ENCODE peak calls at places on chromosome 2, in nine cellular contexts. O, G, M, D, T, X, W, J and V are unnamed samples.

GRCh38 chr2:120949027-120949956 is 213.6 kb downstream of the GLI2 start:
- DNase-seq in O (no peak), G (no peak), M (no peak), D (no peak), T (no peak), X (no peak), W (no peak), J (peak; percentile 68), V (peak; percentile 80)

GRCh38 chr2:149360106-149360505 is 29.7 kb downstream of the LYPD6 start:
- DNase-seq in O (no peak), G (peak; percentile 21), M (no peak), D (no peak), T (no peak), X (peak; percentile 67), W (no peak), J (no peak), V (no peak)

GRCh38 chr2:100423631-100424030 is 6.2 kb upstream of the CHST10 start:
- DNase-seq in O (no peak), G (no peak), M (no peak), D (no peak), T (no peak), X (no peak), W (no peak), J (no peak), V (no peak)

GRCh38 chr2:160940271-160940670 is 220.0 kb upstream of the TANK start:
- DNase-seq in O (no peak), G (no peak), M (no peak), D (no peak), T (no peak), X (no peak), W (no peak), J (no peak), V (no peak)

GRCh38 chr2:132448771-132449170 is 32.2 kb downstream of the GPR39 start:
- DNase-seq in O (no peak), G (peak; percentile 48), M (peak; percentile 30), D (no peak), T (no peak), X (peak; percentile 30), W (no peak), J (peak; percentile 39), V (peak; percentile 4)

GRCh38 chr2:101428413-101429176 is 41.3 kb upstream of the CREG2 start:
- DNase-seq in O (no peak), G (no peak), M (no peak), D (no peak), T (no peak), X (no peak), W (no peak), J (no peak), V (no peak)

GRCh38 chr2:215465246-215465645 is 29.4 kb upstream of the FN1 start:
- DNase-seq in O (no peak), G (no peak), M (no peak), D (no peak), T (no peak), X (peak; percentile 37), W (no peak), J (no peak), V (no peak)

GRCh38 chr2:145593991-145594702 is 1074.2 kb upstream of the ZEB2 start:
- DNase-seq in O (no peak), G (peak; percentile 29), M (no peak), D (no peak), T (no peak), X (peak; percentile 95), W (no peak), J (no peak), V (no peak)

GRCh38 chr2:233142355-233142897 is 82.3 kb downstream of the INPP5D start:
- DNase-seq in O (no peak), G (no peak), M (no peak), D (no peak), T (no peak), X (no peak), W (no peak), J (no peak), V (no peak)